ENCODE peak calls at places on chromosomes 1 and 21, in six cellular contexts. One of them, this sample, is unnamed.

GRCh38 chr1:58844176-58844575 is 60.3 kb upstream of the JUN start:
- DNase-seq in NAMALWA: no peak
- DNase-seq in stimulated activated CD8-positive, alpha-beta memory T cell treated with anti-CD3 and anti-CD28 coated beads, Interleukin-4, amount 100 ng/mL, for 1 hour: no peak
- DNase-seq in brain microvascular endothelial cell: no peak
- DNase-seq in T-helper 1 cell: no peak
- DNase-seq in hippocampal formation: no peak
- DNase-seq in this sample: no peak

GRCh38 chr1:172909606-172910326 is 141.0 kb downstream of the TNFSF18 start:
- DNase-seq in NAMALWA: no peak
- DNase-seq in hippocampal formation: no peak
- DNase-seq in brain microvascular endothelial cell: peak
- DNase-seq in T-helper 1 cell: no peak
- DNase-seq in stimulated activated CD8-positive, alpha-beta memory T cell treated with anti-CD3 and anti-CD28 coated beads, Interleukin-4, amount 100 ng/mL, for 1 hour: no peak
- DNase-seq in this sample: no peak

GRCh38 chr1:29504709-29505410 is 268.5 kb downstream of the PTPRU start:
- DNase-seq in T-helper 1 cell: no peak
- DNase-seq in brain microvascular endothelial cell: no peak
- DNase-seq in hippocampal formation: no peak
- DNase-seq in NAMALWA: no peak
- DNase-seq in stimulated activated CD8-positive, alpha-beta memory T cell treated with anti-CD3 and anti-CD28 coated beads, Interleukin-4, amount 100 ng/mL, for 1 hour: no peak
- DNase-seq in this sample: no peak

GRCh38 chr1:172279951-172280350 is 140.5 kb upstream of the C1orf105 start:
- DNase-seq in T-helper 1 cell: no peak
- DNase-seq in hippocampal formation: no peak
- DNase-seq in stimulated activated CD8-positive, alpha-beta memory T cell treated with anti-CD3 and anti-CD28 coated beads, Interleukin-4, amount 100 ng/mL, for 1 hour: no peak
- DNase-seq in brain microvascular endothelial cell: peak
- DNase-seq in NAMALWA: no peak
- DNase-seq in this sample: no peak

GRCh38 chr1:116912846-116913245 is 3.1 kb downstream of the PTGFRN start:
- DNase-seq in brain microvascular endothelial cell: no peak
- DNase-seq in T-helper 1 cell: no peak
- DNase-seq in hippocampal formation: no peak
- DNase-seq in stimulated activated CD8-positive, alpha-beta memory T cell treated with anti-CD3 and anti-CD28 coated beads, Interleukin-4, amount 100 ng/mL, for 1 hour: no peak
- DNase-seq in NAMALWA: no peak
- DNase-seq in this sample: no peak

GRCh38 chr1:33501774-33502173 is 29.3 kb downstream of the ZSCAN20 start:
- DNase-seq in brain microvascular endothelial cell: no peak
- DNase-seq in T-helper 1 cell: no peak
- DNase-seq in hippocampal formation: no peak
- DNase-seq in stimulated activated CD8-positive, alpha-beta memory T cell treated with anti-CD3 and anti-CD28 coated beads, Interleukin-4, amount 100 ng/mL, for 1 hour: no peak
- DNase-seq in NAMALWA: no peak
- DNase-seq in this sample: no peak

GRCh38 chr21:39020751-39021474 is 162.3 kb downstream of the PSMG1 start:
- DNase-seq in NAMALWA: no peak
- DNase-seq in T-helper 1 cell: no peak
- DNase-seq in brain microvascular endothelial cell: peak
- DNase-seq in hippocampal formation: no peak
- DNase-seq in stimulated activated CD8-positive, alpha-beta memory T cell treated with anti-CD3 and anti-CD28 coated beads, Interleukin-4, amount 100 ng/mL, for 1 hour: no peak
- DNase-seq in this sample: no peak

GRCh38 chr21:34797926-34798595 is 129.3 kb downstream of the CLIC6 start:
- DNase-seq in hippocampal formation: no peak
- DNase-seq in NAMALWA: no peak
- DNase-seq in stimulated activated CD8-positive, alpha-beta memory T cell treated with anti-CD3 and anti-CD28 coated beads, Interleukin-4, amount 100 ng/mL, for 1 hour: no peak
- DNase-seq in brain microvascular endothelial cell: no peak
- DNase-seq in T-helper 1 cell: no peak
- DNase-seq in this sample: no peak

GRCh38 chr1:117662667-117663066 is 56.8 kb downstream of the TENT5C start:
- DNase-seq in NAMALWA: no peak
- DNase-seq in stimulated activated CD8-positive, alpha-beta memory T cell treated with anti-CD3 and anti-CD28 coated beads, Interleukin-4, amount 100 ng/mL, for 1 hour: no peak
- DNase-seq in hippocampal formation: no peak
- DNase-seq in brain microvascular endothelial cell: no peak
- DNase-seq in T-helper 1 cell: no peak
- DNase-seq in this sample: no peak

GRCh38 chr1:64537942-64538341 is 68.0 kb downstream of the CACHD1 start:
- DNase-seq in brain microvascular endothelial cell: no peak
- DNase-seq in NAMALWA: no peak
- DNase-seq in hippocampal formation: no peak
- DNase-seq in stimulated activated CD8-positive, alpha-beta memory T cell treated with anti-CD3 and anti-CD28 coated beads, Interleukin-4, amount 100 ng/mL, for 1 hour: no peak
- DNase-seq in T-helper 1 cell: no peak
- DNase-seq in this sample: no peak

GRCh38 chr1:210598135-210598652 is 269.5 kb downstream of the HHAT start:
- DNase-seq in NAMALWA: no peak
- DNase-seq in hippocampal formation: no peak
- DNase-seq in T-helper 1 cell: no peak
- DNase-seq in stimulated activated CD8-positive, alpha-beta memory T cell treated with anti-CD3 and anti-CD28 coated beads, Interleukin-4, amount 100 ng/mL, for 1 hour: no peak
- DNase-seq in brain microvascular endothelial cell: peak
- DNase-seq in this sample: no peak

GRCh38 chr1:240967070-240967724 is 355.2 kb upstream of the GREM2 start:
- DNase-seq in T-helper 1 cell: no peak
- DNase-seq in brain microvascular endothelial cell: peak
- DNase-seq in hippocampal formation: no peak
- DNase-seq in NAMALWA: peak
- DNase-seq in stimulated activated CD8-positive, alpha-beta memory T cell treated with anti-CD3 and anti-CD28 coated beads, Interleukin-4, amount 100 ng/mL, for 1 hour: no peak
- DNase-seq in this sample: no peak

GRCh38 chr1:207752456-207753132 is 740 bp downstream of the CD46 start:
- DNase-seq in stimulated activated CD8-positive, alpha-beta memory T cell treated with anti-CD3 and anti-CD28 coated beads, Interleukin-4, amount 100 ng/mL, for 1 hour: no peak
- DNase-seq in brain microvascular endothelial cell: no peak
- DNase-seq in NAMALWA: peak
- DNase-seq in T-helper 1 cell: peak
- DNase-seq in hippocampal formation: no peak
- DNase-seq in this sample: no peak